ENCODE peak calls at places on chromosomes 4 and X, in seven cellular contexts. O is suprapubic skin, W is cardiac fibroblast, D is immature natural killer cell, P is T-cell, Y is H1, X is hypothalamus. B is an unnamed sample.

GRCh38 chr4:7811536-7812190 is 128.0 kb downstream of the AFAP1 start:
- DNase-seq in O (peak), W (peak), D (no peak), P (no peak), Y (no peak), X (no peak), B (no peak)

GRCh38 chr4:25722964-25723363 is 67.3 kb downstream of the SLC34A2 start:
- DNase-seq in O (no peak), W (no peak), D (no peak), P (no peak), Y (no peak), X (no peak), B (no peak)

GRCh38 chrX:150268839-150269238 is 94.3 kb upstream of the MAMLD1 start:
- DNase-seq in O (no peak), W (no peak), D (no peak), P (no peak), Y (no peak), X (no peak), B (no peak)

GRCh38 chrX:18574591-18574990 is 97.3 kb downstream of the RS1 start:
- DNase-seq in O (no peak), W (peak), D (no peak), P (no peak), Y (no peak), X (no peak), B (no peak)

GRCh38 chr4:163540977-163541376 is 46.5 kb downstream of the TMA16 start:
- DNase-seq in O (no peak), W (peak), D (no peak), P (no peak), Y (no peak), X (no peak), B (no peak)

GRCh38 chrX:152997337-152997736 is 3.4 kb upstream of the PNMA5 start:
- DNase-seq in O (no peak), W (no peak), D (no peak), P (no peak), Y (no peak), X (no peak), B (no peak)

GRCh38 chrX:19361701-19362100 is 18.0 kb downstream of the PDHA1 start:
- DNase-seq in O (no peak), W (no peak), D (no peak), P (no peak), Y (no peak), X (no peak), B (no peak)

GRCh38 chrX:28625223-28625622 is 38.0 kb downstream of the IL1RAPL1 start:
- DNase-seq in O (no peak), W (no peak), D (no peak), P (no peak), Y (peak), X (no peak), B (peak)

GRCh38 chr4:2817701-2818350 is 24.9 kb downstream of the SH3BP2 start:
- DNase-seq in O (no peak), W (no peak), D (no peak), P (no peak), Y (peak), X (no peak), B (peak)